ENCODE peak calls at places on chromosomes 11 and 22, in five cellular contexts. T is GM23338, P is GM23248, D is PC-3, Y is SK-N-SH. V is an unnamed sample.

GRCh38 chr11:88015170-88015569 is 160.1 kb downstream of the RAB38 start:
- DNase-seq in T (no peak), P (no peak), D (peak; percentile 61), Y (no peak), V (no peak)

GRCh38 chr22:22678970-22679369 is 34.6 kb downstream of the GGTLC2 start:
- DNase-seq in T (no peak), P (no peak), D (no peak), Y (no peak), V (no peak)

GRCh38 chr22:29083576-29084566 is 11.0 kb downstream of the KREMEN1 start:
- DNase-seq in T (no peak), P (no peak), D (peak; percentile 38), Y (no peak), V (no peak)

GRCh38 chr22:44526431-44527115 is 28.5 kb upstream of the RTL6 start:
- DNase-seq in T (no peak), P (no peak), D (no peak), Y (peak; percentile 55), V (no peak)

GRCh38 chr11:95641506-95641905 is 148.1 kb downstream of the FAM76B start:
- DNase-seq in T (no peak), P (no peak), D (no peak), Y (no peak), V (no peak)

GRCh38 chr11:120239713-120240640 is at the start of gene POU2F3:
- DNase-seq in T (peak; percentile 70), P (no peak), D (no peak), Y (peak; percentile 70), V (peak; percentile 57)

GRCh38 chr11:3982431-3982830 is 112.2 kb upstream of the RRM1 start:
- DNase-seq in T (no peak), P (no peak), D (no peak), Y (no peak), V (no peak)

GRCh38 chr11:36069576-36070214 is 125.8 kb downstream of the LDLRAD3 start:
- DNase-seq in T (peak; percentile 89), P (no peak), D (peak; percentile 28), Y (peak; percentile 18), V (peak; percentile 74)

GRCh38 chr11:11345099-11345498 is 8.0 kb downstream of the CSNK2A3 start:
- DNase-seq in T (no peak), P (no peak), D (no peak), Y (no peak), V (no peak)

GRCh38 chr22:23773247-23774113 is 831 bp downstream of the MMP11 start:
- DNase-seq in T (peak; percentile 61), P (no peak), D (no peak), Y (no peak), V (no peak)

GRCh38 chr11:210803-211180 is 3.3 kb downstream of the RIC8A start:
- DNase-seq in T (no peak), P (no peak), D (no peak), Y (no peak), V (no peak)

GRCh38 chr11:62127941-62128770 is 4.3 kb downstream of the INCENP start:
- DNase-seq in T (no peak), P (no peak), D (no peak), Y (no peak), V (no peak)

GRCh38 chr22:39242389-39242808 is 2.4 kb downstream of the PDGFB start:
- DNase-seq in T (peak; percentile 77), P (no peak), D (no peak), Y (peak; percentile 62), V (peak; percentile 72)

GRCh38 chr22:39308614-39309363 is 10.6 kb downstream of the RPL3 start:
- DNase-seq in T (peak; percentile 48), P (peak; percentile 98), D (peak; percentile 89), Y (no peak), V (no peak)

GRCh38 chr22:32333769-32334639 is 23.7 kb upstream of the RFPL3 start:
- DNase-seq in T (no peak), P (no peak), D (no peak), Y (no peak), V (no peak)

GRCh38 chr22:32336185-32336603 is 21.5 kb upstream of the RFPL3 start:
- DNase-seq in T (peak; percentile 72), P (no peak), D (no peak), Y (no peak), V (peak; percentile 92)

GRCh38 chr22:32335471-32335870 is 22.2 kb upstream of the RFPL3 start:
- DNase-seq in T (no peak), P (no peak), D (no peak), Y (no peak), V (peak; percentile 45)

GRCh38 chr22:32333141-32333768 is 24.4 kb upstream of the RFPL3 start:
- DNase-seq in T (no peak), P (no peak), D (no peak), Y (no peak), V (no peak)

DNA sequence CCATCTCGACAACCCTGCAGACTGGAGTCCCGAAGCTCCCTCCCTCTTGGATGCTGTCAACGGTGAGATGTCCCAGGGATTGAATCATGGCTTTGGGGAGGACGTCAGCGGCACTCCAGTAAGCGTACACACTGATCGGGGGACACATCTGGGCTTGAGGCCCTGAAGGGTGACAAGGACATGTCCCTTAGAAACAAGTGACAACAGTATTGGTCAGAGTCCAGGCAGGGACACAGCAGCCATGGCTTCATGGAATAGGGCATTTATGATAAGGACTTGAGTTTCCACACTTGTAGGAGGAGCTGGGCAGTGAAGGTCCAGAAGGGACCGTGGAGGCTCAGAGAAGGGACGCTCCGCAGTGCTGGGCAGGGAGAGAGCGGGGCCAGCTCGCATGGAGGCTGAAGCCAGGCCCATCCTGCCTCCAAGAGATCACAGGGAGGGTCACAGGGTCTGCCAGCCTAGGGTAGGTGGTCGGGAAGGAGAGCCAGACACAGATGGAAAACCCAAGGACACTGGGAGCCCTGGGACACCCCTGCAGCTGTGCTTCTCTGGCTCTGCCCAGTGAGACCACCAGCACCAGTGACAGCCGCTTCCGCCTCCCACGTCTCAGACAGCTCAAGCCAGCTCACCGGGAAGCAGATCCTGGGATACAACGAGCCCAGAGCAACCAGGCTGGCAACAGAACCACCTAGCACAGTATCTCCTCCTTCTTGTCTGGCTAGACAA is 22.9 kb upstream of the RFPL3 start:
- DNase-seq in T (no peak), P (no peak), D (no peak), Y (no peak), V (no peak)
- TF ChIP-seq EZH2phosphoT487 in T (no peak), P (no peak), D (no peak), Y (no peak), V (no peak)

DNA sequence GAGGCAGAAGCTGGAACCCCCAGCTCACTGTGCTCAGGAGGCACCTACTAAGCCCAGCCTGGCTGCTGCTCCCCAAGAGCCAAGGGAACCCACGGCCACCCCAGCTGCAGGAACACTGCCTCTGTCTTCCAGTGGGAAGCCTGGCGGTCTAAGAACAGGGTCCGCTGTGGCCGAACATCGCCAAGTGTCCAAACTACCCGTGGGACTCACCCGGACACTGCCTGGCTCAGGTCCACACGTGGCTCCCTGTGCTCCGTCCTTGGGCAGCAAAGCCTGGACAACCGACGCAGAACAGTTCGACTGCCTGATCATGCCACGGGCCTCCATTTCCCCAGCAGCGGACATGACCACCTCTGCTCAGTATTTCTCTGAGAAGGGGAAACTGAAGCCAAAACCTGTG is 747.0 kb downstream of the BRD1 start:
- DNase-seq in T (no peak), P (no peak), D (no peak), Y (no peak), V (no peak)
- H3K27me3 ChIP-seq in T (no peaks in the 10 kb centered on the region), P (no peaks in the 10 kb centered on the region), D (no peaks in the 10 kb centered on the region), Y (no peaks in the 10 kb centered on the region), V (no peaks in the 10 kb centered on the region)

GRCh38 chr11:76752321-76753175 is 30.6 kb upstream of the TSKU start:
- DNase-seq in T (no peak), P (peak; percentile 96), D (no peak), Y (peak; percentile 31), V (no peak)

GRCh38 chr11:76750067-76750466 is 33.1 kb upstream of the TSKU start:
- DNase-seq in T (no peak), P (no peak), D (no peak), Y (no peak), V (no peak)

GRCh38 chr11:76748931-76749330 is 34.2 kb upstream of the TSKU start:
- DNase-seq in T (no peak), P (no peak), D (no peak), Y (no peak), V (no peak)

GRCh38 chr11:76753950-76754349 is 29.2 kb upstream of the TSKU start:
- DNase-seq in T (no peak), P (no peak), D (no peak), Y (no peak), V (no peak)

DNA sequence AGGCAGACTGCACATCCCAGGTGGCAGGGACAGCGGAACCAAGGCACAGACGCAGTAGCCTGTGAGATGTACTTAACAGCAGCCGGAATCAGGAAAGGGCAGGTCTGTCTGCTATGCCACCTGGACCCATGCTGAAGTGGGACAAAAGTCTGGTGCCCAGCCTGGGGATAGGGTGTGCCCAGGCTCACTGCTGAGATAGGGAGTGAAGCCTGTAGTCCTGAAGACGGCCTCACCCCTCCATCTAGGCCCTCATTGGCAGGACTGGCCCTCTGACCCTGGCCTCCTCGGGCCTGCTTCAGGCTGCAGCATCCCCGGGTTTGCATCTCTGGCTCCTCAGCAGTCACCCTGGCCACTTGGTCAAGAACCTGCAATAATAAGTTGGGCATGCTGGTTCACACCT is 32.4 kb upstream of the TSKU start:
- DNase-seq in T (no peak), P (no peak), D (no peak), Y (no peak), V (no peak)
- TF ChIP-seq EZH2phosphoT487 in T (no peak), P (no peak), D (no peak), Y (no peak), V (no peak)

DNA sequence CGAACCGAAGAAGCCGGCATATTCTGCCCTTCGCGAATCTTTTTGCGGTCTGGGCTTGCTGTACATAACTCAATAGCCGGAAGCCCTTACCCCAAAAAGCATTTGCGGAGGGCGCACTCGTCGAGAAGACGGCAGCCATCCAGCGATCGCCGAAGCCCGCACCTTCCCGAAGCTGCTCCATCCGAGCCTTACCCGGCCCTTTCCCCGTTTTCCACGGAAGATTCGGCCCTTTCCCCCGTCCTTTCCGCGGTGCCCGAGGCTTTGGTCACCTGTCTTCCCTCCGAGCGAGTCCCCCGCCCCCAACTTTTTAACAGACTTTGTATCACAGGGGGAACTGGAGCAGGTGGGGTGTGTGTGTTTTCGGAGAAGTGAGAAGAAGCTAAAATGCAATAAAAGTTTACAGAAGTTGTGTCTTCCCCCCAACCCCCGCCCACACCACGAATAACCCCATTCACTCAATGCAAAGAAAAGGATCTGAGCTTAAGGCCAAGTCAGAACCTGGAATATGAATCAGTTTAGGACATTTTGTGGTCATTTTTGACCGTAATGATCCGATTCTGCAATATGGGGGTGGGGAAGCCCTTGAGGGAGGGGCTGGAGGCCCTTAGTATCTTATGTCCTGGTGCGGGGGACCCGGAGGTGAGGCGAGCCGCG is 99.0 kb upstream of the HSD17B12 start:
- DNase-seq in T (no peak), P (no peak), D (no peak), Y (peak; percentile 28), V (no peak)
- H3K27me3 ChIP-seq in T (peaks cover 92% of the 10 kb centered on the region), P (peaks cover 25% of the 10 kb centered on the region), D (peaks cover 31% of the 10 kb centered on the region), Y (peaks cover 75% of the 10 kb centered on the region), V (peaks cover 100% of the 10 kb centered on the region)

GRCh38 chr11:112835556-112835955 is 125.7 kb upstream of the NCAM1 start:
- DNase-seq in T (no peak), P (no peak), D (no peak), Y (peak; percentile 45), V (no peak)

GRCh38 chr11:112831969-112832368 is 129.3 kb upstream of the NCAM1 start:
- DNase-seq in T (no peak), P (no peak), D (no peak), Y (no peak), V (no peak)

GRCh38 chr11:112837162-112837826 is 123.9 kb upstream of the NCAM1 start:
- DNase-seq in T (peak; percentile 32), P (peak; percentile 3), D (peak; percentile 9), Y (peak; percentile 33), V (no peak)

GRCh38 chr11:112831041-112831440 is 130.2 kb upstream of the NCAM1 start:
- DNase-seq in T (no peak), P (no peak), D (no peak), Y (no peak), V (no peak)

GRCh38 chr11:112834277-112834755 is 126.9 kb upstream of the NCAM1 start:
- DNase-seq in T (no peak), P (no peak), D (no peak), Y (peak; percentile 82), V (no peak)
- TF ChIP-seq EZH2phosphoT487 in T (no peak), P (no peak), D (no peak), Y (no peak), V (no peak)

V was measured in neural progenitor cell.